ENCODE peak calls at places on chromosome 3, in eight cellular contexts. O is RPMI8226; M is HEK293T; L is SJSA1; Q is AML-193; W is aorta; X is stimulated activated CD8-positive, alpha-beta memory T cell treated with anti-CD3 and anti-CD28 coated beads, Interleukin-12 subunit alpha, Interleukin-12 subunit beta, amount 100 ng/mL, for 4 hours; K is T-helper 2 cell. Y is an unnamed sample.

GRCh38 chr3:113264249-113264648 is 52.9 kb downstream of the BOC start:
- DNase-seq in O (no peak), M (no peak), L (no peak), Q (no peak), W (no peak), X (no peak), K (no peak), Y (peak; percentile 29)

GRCh38 chr3:169660709-169661566 is 2.6 kb downstream of the MECOM start:
- DNase-seq in O (peak; percentile 47), M (no peak), L (peak; percentile 8), Q (no peak), W (peak; percentile 76), X (no peak), K (no peak), Y (no peak)

GRCh38 chr3:24042879-24043567 is 97.9 kb downstream of the NR1D2 start:
- DNase-seq in O (no peak), M (no peak), L (no peak), Q (no peak), W (no peak), X (no peak), K (no peak), Y (no peak)

GRCh38 chr3:191383104-191383503 is 52.8 kb upstream of the UTS2B start:
- DNase-seq in O (peak; percentile 17), M (no peak), L (no peak), Q (no peak), W (no peak), X (no peak), K (no peak), Y (no peak)

GRCh38 chr3:126923895-126924294 is 59.0 kb upstream of the PLXNA1 start:
- DNase-seq in O (no peak), M (no peak), L (no peak), Q (no peak), W (peak; percentile 40), X (no peak), K (no peak), Y (no peak)

GRCh38 chr3:112456147-112456546 is 43.1 kb downstream of the BTLA start:
- DNase-seq in O (no peak), M (no peak), L (no peak), Q (no peak), W (no peak), X (no peak), K (no peak), Y (no peak)

GRCh38 chr3:150771600-150771999 is 8.6 kb upstream of the SIAH2 start:
- DNase-seq in O (no peak), M (peak; percentile 27), L (no peak), Q (no peak), W (no peak), X (no peak), K (no peak), Y (no peak)

GRCh38 chr3:49930922-49931321 is 1.3 kb upstream of the MON1A start:
- DNase-seq in O (peak; percentile 64), M (peak; percentile 56), L (no peak), Q (no peak), W (peak; percentile 50), X (no peak), K (no peak), Y (peak; percentile 58)

GRCh38 chr3:155560594-155560993 is 184.3 kb downstream of the PLCH1 start:
- DNase-seq in O (no peak), M (no peak), L (peak; percentile 57), Q (no peak), W (no peak), X (no peak), K (no peak), Y (no peak)

GRCh38 chr3:167350245-167350862 is 29.7 kb downstream of the ZBBX start:
- DNase-seq in O (peak; percentile 57), M (peak; percentile 9), L (no peak), Q (peak; percentile 70), W (no peak), X (no peak), K (no peak), Y (no peak)

GRCh38 chr3:187875868-187876267 is 130.6 kb upstream of the BCL6 start:
- DNase-seq in O (no peak), M (no peak), L (no peak), Q (no peak), W (no peak), X (no peak), K (no peak), Y (no peak)

GRCh38 chr3:9786209-9786739 is 6.0 kb downstream of the TADA3 start:
- DNase-seq in O (no peak), M (no peak), L (no peak), Q (no peak), W (peak; percentile 41), X (no peak), K (no peak), Y (no peak)

GRCh38 chr3:157179365-157179803 is 19.4 kb upstream of the CCNL1 start:
- DNase-seq in O (no peak), M (no peak), L (no peak), Q (no peak), W (no peak), X (no peak), K (no peak), Y (no peak)

GRCh38 chr3:61530355-61530754 is 31.0 kb upstream of the PTPRG start:
- DNase-seq in O (peak; percentile 41), M (peak; percentile 27), L (no peak), Q (peak; percentile 32), W (no peak), X (no peak), K (no peak), Y (no peak)

Y was measured in NCI-H510A.